ENCODE peak calls at places on chromosomes 4 and X, in five cellular contexts. One of them, this sample, is unnamed.

GRCh38 chrX:68432648-68433047 is 647 bp downstream of the OPHN1 start:
- DNase-seq in ascending aorta: no peak
- DNase-seq in NCI-H1105 treated with DMSO at 0.1 percent for 48 hours: no peak
- DNase-seq in AG08396: no peak
- DNase-seq in tibial nerve: no peak
- DNase-seq in this sample: no peak

GRCh38 chrX:22192419-22193086 is 80.2 kb upstream of the CBLL2 start:
- DNase-seq in ascending aorta: peak
- DNase-seq in tibial nerve: peak
- DNase-seq in AG08396: peak
- DNase-seq in NCI-H1105 treated with DMSO at 0.1 percent for 48 hours: peak
- DNase-seq in this sample: peak

GRCh38 chr4:121070696-121071639 is 1.4 kb downstream of the NDNF start:
- DNase-seq in AG08396: peak
- DNase-seq in ascending aorta: peak
- DNase-seq in tibial nerve: no peak
- DNase-seq in NCI-H1105 treated with DMSO at 0.1 percent for 48 hours: no peak
- DNase-seq in this sample: peak

GRCh38 chr4:151689211-151689991 is 71.4 kb downstream of the GATB start:
- DNase-seq in AG08396: no peak
- DNase-seq in tibial nerve: no peak
- DNase-seq in NCI-H1105 treated with DMSO at 0.1 percent for 48 hours: no peak
- DNase-seq in ascending aorta: no peak
- DNase-seq in this sample: no peak

GRCh38 chr4:814312-814850 is 11.5 kb downstream of the CPLX1 start:
- DNase-seq in tibial nerve: no peak
- DNase-seq in NCI-H1105 treated with DMSO at 0.1 percent for 48 hours: no peak
- DNase-seq in AG08396: no peak
- DNase-seq in ascending aorta: no peak
- DNase-seq in this sample: no peak

GRCh38 chr4:133147922-133148689 is 988 bp upstream of the PCDH10 start:
- DNase-seq in NCI-H1105 treated with DMSO at 0.1 percent for 48 hours: peak
- DNase-seq in AG08396: peak
- DNase-seq in ascending aorta: peak
- DNase-seq in tibial nerve: no peak
- DNase-seq in this sample: peak

GRCh38 chr4:84967292-84967651 is 782 bp upstream of the WDFY3 start:
- DNase-seq in AG08396: peak
- DNase-seq in NCI-H1105 treated with DMSO at 0.1 percent for 48 hours: no peak
- DNase-seq in tibial nerve: peak
- DNase-seq in ascending aorta: no peak
- DNase-seq in this sample: no peak

GRCh38 chr4:138650917-138651564 is 364.5 kb upstream of the NOCT start:
- DNase-seq in AG08396: no peak
- DNase-seq in NCI-H1105 treated with DMSO at 0.1 percent for 48 hours: no peak
- DNase-seq in tibial nerve: no peak
- DNase-seq in ascending aorta: no peak
- DNase-seq in this sample: no peak

GRCh38 chr4:113684534-113685091 is 76.9 kb downstream of the CAMK2D start:
- DNase-seq in AG08396: peak
- DNase-seq in ascending aorta: peak
- DNase-seq in tibial nerve: peak
- DNase-seq in NCI-H1105 treated with DMSO at 0.1 percent for 48 hours: no peak
- DNase-seq in this sample: peak

GRCh38 chr4:92862509-92862908 is 558.7 kb downstream of the GRID2 start:
- DNase-seq in tibial nerve: no peak
- DNase-seq in NCI-H1105 treated with DMSO at 0.1 percent for 48 hours: no peak
- DNase-seq in ascending aorta: no peak
- DNase-seq in AG08396: no peak
- DNase-seq in this sample: no peak

GRCh38 chrX:2500681-2501151 is at the start of the genes DHRSX and ZBED1:
- DNase-seq in tibial nerve: no peak
- DNase-seq in ascending aorta: no peak
- DNase-seq in AG08396: peak
- DNase-seq in NCI-H1105 treated with DMSO at 0.1 percent for 48 hours: no peak
- DNase-seq in this sample: no peak